ENCODE peak calls at places on chromosomes 13 and 19, in five cellular contexts. V is uterus, K is BE2C, U is skeletal muscle cell, Z is NB4. D is an unnamed sample.

GRCh38 chr19:40530091-40530901 is 46.4 kb upstream of the SHKBP1 start:
- DNase-seq in V (no peak), K (peak), U (no peak), Z (no peak), D (no peak)

GRCh38 chr19:57560049-57560491 is 407 bp upstream of the ZNF550 start:
- DNase-seq in V (peak), K (no peak), U (peak), Z (no peak), D (no peak)

GRCh38 chr13:91247768-91248167 is 99.7 kb upstream of the MIR17HG start:
- DNase-seq in V (no peak), K (no peak), U (no peak), Z (peak), D (no peak)

GRCh38 chr19:46033401-46033800 is 7.4 kb downstream of the IGFL4 start:
- DNase-seq in V (no peak), K (no peak), U (no peak), Z (no peak), D (no peak)

GRCh38 chr19:9622531-9622930 is 1.5 kb upstream of the ZNF561 start:
- DNase-seq in V (no peak), K (no peak), U (no peak), Z (no peak), D (no peak)

GRCh38 chr19:944171-944567 is 18.3 kb downstream of the ARID3A start:
- DNase-seq in V (peak), K (peak), U (no peak), Z (peak), D (no peak)

GRCh38 chr19:38122402-38123093 is 101.5 kb downstream of the DPF1 start:
- DNase-seq in V (no peak), K (no peak), U (no peak), Z (no peak), D (no peak)

GRCh38 chr19:28465317-28466086 is 747.4 kb downstream of the UQCRFS1 start:
- DNase-seq in V (no peak), K (no peak), U (no peak), Z (no peak), D (no peak)

GRCh38 chr19:41705393-41706174 is 2.8 kb upstream of the CEACAM5 start:
- DNase-seq in V (no peak), K (no peak), U (no peak), Z (peak), D (peak)

GRCh38 chr19:15962319-15962718 is 13.5 kb downstream of the OR10H4 start:
- DNase-seq in V (no peak), K (no peak), U (no peak), Z (peak), D (no peak)

GRCh38 chr13:75202981-75203380 is 279.0 kb downstream of the TBC1D4 start:
- DNase-seq in V (no peak), K (no peak), U (no peak), Z (no peak), D (no peak)

GRCh38 chr13:34017231-34017630 is 199.3 kb downstream of the RFC3 start:
- DNase-seq in V (no peak), K (no peak), U (no peak), Z (no peak), D (no peak)

GRCh38 chr13:93280688-93281087 is 54.1 kb downstream of the GPC6 start:
- DNase-seq in V (no peak), K (no peak), U (no peak), Z (no peak), D (no peak)

GRCh38 chr19:42323473-42323851 is 2.0 kb upstream of the MEGF8 start:
- DNase-seq in V (no peak), K (no peak), U (no peak), Z (no peak), D (no peak)

GRCh38 chr19:29759359-29759758 is 44.3 kb upstream of the C19orf12 start:
- DNase-seq in V (no peak), K (no peak), U (no peak), Z (no peak), D (no peak)

GRCh38 chr19:29665826-29666633 is 769 bp downstream of the PLEKHF1 start:
- DNase-seq in V (peak), K (no peak), U (no peak), Z (no peak), D (no peak)

GRCh38 chr19:35718345-35719041 is 690 bp downstream of the KMT2B start:
- DNase-seq in V (peak), K (peak), U (no peak), Z (peak), D (no peak)

GRCh38 chr19:33125929-33126388 is 6.0 kb upstream of the WDR88 start:
- DNase-seq in V (peak), K (peak), U (peak), Z (peak), D (peak)

GRCh38 chr19:17873661-17874422 is 2.1 kb downstream of the SLC5A5 start:
- DNase-seq in V (no peak), K (peak), U (no peak), Z (peak), D (peak)

GRCh38 chr13:42396901-42397670 is 125.1 kb downstream of the AKAP11 start:
- DNase-seq in V (no peak), K (no peak), U (no peak), Z (no peak), D (no peak)

GRCh38 chr13:61255035-61255796 is 160.4 kb downstream of the PCDH20 start:
- DNase-seq in V (no peak), K (peak), U (no peak), Z (peak), D (peak)

GRCh38 chr13:94968040-94968756 is 255.9 kb upstream of the SOX21 start:
- DNase-seq in V (no peak), K (peak), U (no peak), Z (no peak), D (no peak)
- H3K4me3 ChIP-seq in V (no peak), K (peak), U (peak), Z (no peak), D (no peak)

GRCh38 chr19:50509366-50509765 is 1.6 kb downstream of the JOSD2 start:
- DNase-seq in V (no peak), K (no peak), U (no peak), Z (no peak), D (no peak)

GRCh38 chr19:50510121-50510670 is 795 bp downstream of the JOSD2 start:
- DNase-seq in V (no peak), K (no peak), U (no peak), Z (no peak), D (no peak)

GRCh38 chr19:50507376-50507775 is 3.6 kb downstream of the JOSD2 start:
- DNase-seq in V (no peak), K (no peak), U (no peak), Z (no peak), D (no peak)

GRCh38 chr19:50510700-50511068 is 307 bp downstream of the JOSD2 start:
- DNase-seq in V (no peak), K (no peak), U (no peak), Z (no peak), D (no peak)

GRCh38 chr19:50508850-50509190 is 2.2 kb downstream of the JOSD2 start:
- DNase-seq in V (no peak), K (no peak), U (no peak), Z (no peak), D (no peak)
- H3K4me3 ChIP-seq in V (no peak), K (no peak), U (no peak), Z (no peak), D (no peak)

DNA sequence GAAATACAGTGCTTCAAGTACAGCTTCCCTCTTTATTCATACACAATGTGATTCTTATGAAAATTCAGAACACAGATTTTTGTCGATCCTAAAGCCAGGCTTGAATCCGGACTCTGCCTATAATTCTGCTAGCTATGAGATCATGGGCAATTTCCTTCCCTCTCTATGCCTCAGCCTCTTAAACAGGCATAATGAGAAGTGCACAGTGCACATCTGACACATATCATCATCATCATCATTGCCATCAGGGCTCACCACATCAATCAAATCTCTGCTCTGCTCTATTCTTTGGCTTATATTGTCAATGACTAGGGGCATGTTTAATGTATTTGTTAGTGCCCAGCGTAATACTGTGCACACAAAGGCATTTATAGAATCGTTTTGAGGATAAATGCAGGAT is 269.1 kb downstream of the ABCC4 start:
- DNase-seq in V (no peak), K (no peak), U (no peak), Z (no peak), D (no peak)
- H3K4me3 ChIP-seq in V (no peak), K (no peak), U (no peak), Z (no peak), D (no peak)

DNA sequence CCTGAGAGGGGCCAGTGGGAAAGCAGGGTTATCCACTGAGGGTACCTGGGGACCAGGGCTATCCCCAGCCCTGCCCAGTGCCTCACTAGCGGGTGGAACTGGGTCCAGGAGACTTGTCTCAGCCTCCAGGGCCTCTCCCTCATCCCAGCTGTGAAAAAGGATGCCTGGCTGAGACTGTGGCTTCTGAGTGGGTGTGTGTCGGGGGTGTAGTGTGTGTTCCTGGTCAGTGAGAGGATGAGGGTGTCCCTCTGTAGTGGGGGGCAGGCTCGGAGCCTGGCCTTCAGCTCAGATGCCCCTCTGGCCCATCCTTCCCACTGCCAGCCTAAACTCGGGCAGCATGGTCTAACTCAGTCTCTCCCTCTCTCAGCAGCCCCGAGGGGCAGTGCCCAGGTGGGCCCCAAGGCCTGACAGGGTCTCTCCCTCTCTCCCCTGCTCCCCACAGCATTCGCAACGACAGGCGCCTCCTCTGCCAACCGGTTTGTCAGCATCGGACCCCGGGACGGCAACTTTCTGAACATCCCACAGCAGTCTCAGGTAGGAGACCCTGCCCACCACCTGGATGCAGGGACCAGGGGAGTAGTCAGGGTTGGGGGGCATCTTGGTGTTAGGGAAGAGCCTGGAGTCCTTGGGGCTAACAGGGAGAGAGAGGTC is 12.7 kb downstream of the LYL1 start:
- DNase-seq in V (no peak), K (no peak), U (no peak), Z (no peak), D (no peak)
- H3K4me3 ChIP-seq in V (no peak), K (no peak), U (no peak), Z (no peak), D (no peak)

GRCh38 chr19:2543463-2544442 is 67.8 kb downstream of the GADD45B start:
- DNase-seq in V (peak), K (peak), U (peak), Z (peak), D (peak)
- H3K4me3 ChIP-seq in V (peak), K (peak), U (peak), Z (peak), D (peak)

GRCh38 chr19:8608858-8609209 is 1.7 kb downstream of the ADAMTS10 start:
- DNase-seq in V (no peak), K (no peak), U (no peak), Z (no peak), D (no peak)

GRCh38 chr19:8610928-8611284 is 391 bp upstream of the ADAMTS10 start:
- DNase-seq in V (no peak), K (no peak), U (no peak), Z (no peak), D (no peak)

GRCh38 chr19:8610041-8610927 is at the start of gene ADAMTS10:
- DNase-seq in V (peak), K (no peak), U (no peak), Z (peak), D (no peak)

GRCh38 chr19:8611391-8611883 is 922 bp upstream of the ADAMTS10 start:
- DNase-seq in V (peak), K (no peak), U (no peak), Z (peak), D (peak)

GRCh38 chr19:8609210-8610040 is 1.1 kb downstream of the ADAMTS10 start:
- DNase-seq in V (peak), K (no peak), U (no peak), Z (peak), D (no peak)
- H3K4me3 ChIP-seq in V (peak), K (no peak), U (peak), Z (peak), D (peak)

GRCh38 chr19:6423499-6424189 is 967 bp downstream of the KHSRP start:
- DNase-seq in V (peak), K (peak), U (peak), Z (peak), D (no peak)

GRCh38 chr19:6424939-6425731 is 524 bp upstream of the KHSRP start:
- DNase-seq in V (peak), K (peak), U (peak), Z (peak), D (peak)

GRCh38 chr19:6424190-6424938 is at the start of gene KHSRP:
- DNase-seq in V (peak), K (peak), U (no peak), Z (peak), D (no peak)

GRCh38 chr19:6427131-6427530 is 2.5 kb upstream of the KHSRP start:
- DNase-seq in V (no peak), K (no peak), U (no peak), Z (no peak), D (no peak)

DNA sequence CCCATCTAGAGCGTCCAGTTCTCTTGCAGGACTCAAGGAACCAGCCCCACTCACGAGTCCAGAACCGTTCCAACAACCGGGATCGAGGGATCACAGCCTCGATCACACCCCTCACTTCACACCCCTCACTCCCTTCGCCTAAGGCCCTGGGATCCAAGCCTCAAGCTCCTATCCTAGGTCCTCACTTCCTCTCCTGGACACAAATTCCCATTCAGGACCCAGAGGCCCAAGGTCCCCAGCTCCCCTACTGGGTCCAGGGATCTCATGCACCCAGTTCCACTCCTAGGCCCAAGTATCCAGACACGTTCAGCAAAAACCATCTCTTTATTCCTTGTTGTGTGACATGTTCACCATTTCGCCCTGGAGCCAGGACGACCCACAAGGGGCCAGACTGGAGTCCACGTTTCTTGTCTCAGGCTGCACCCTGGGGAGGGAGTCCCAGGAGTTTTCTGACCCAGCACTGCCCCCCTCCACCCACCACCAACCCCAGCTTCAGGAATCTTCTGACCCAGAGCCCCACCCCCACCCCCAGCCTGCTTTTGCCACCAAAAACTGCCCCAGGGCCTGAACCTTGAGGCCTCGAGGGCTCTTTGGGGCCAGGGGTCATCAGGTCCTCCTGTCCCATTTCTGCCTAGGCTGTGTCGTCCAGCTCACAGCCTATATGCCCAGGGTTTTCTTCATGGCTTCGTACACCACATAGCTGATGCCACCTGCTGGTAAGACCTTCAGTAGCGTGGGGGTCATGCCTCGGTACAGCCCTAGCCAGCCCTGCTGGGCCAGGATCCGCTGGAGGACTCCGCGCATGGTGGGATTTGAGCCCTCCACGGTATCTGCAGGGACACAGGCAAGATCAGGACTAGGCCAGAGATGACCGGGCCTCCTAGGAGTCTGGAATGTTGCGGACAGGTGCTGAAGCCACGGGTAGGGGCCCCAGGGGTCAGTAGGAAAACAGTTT is 1.4 kb upstream of the KHSRP start:
- DNase-seq in V (peak), K (no peak), U (no peak), Z (peak), D (peak)
- H3K4me3 ChIP-seq in V (peak), K (no peak), U (peak), Z (no peak), D (peak)

GRCh38 chr13:46053162-46054012 is 841 bp upstream of the ZC3H13 start:
- DNase-seq in V (no peak), K (no peak), U (no peak), Z (no peak), D (no peak)
- H3K4me3 ChIP-seq in V (peak), K (peak), U (peak), Z (peak), D (peak)

D was measured in Jurkat, Clone E6-1.